ENCODE peak calls at places on chromosome 3, in four cellular contexts. One of them, this sample, is unnamed.

GRCh38 chr3:132854856-132855535 is 132.8 kb upstream of the NPHP3 start:
- DNase-seq in GM23338: no peak
- DNase-seq in fibroblast of lung: no peak
- DNase-seq in GM23248: no peak
- DNase-seq in this sample: no peak

GRCh38 chr3:50388021-50388719 is 28.8 kb upstream of the TMEM115 start:
- DNase-seq in GM23248: peak
- DNase-seq in GM23338: peak
- DNase-seq in fibroblast of lung: no peak
- DNase-seq in this sample: peak

GRCh38 chr3:151379083-151379734 is 5.3 kb downstream of the P2RY12 start:
- DNase-seq in GM23338: peak
- DNase-seq in fibroblast of lung: peak
- DNase-seq in GM23248: peak
- DNase-seq in this sample: peak

GRCh38 chr3:45978348-45978747 is 17.3 kb downstream of the FYCO1 start:
- DNase-seq in GM23338: no peak
- DNase-seq in GM23248: no peak
- DNase-seq in fibroblast of lung: no peak
- DNase-seq in this sample: peak

GRCh38 chr3:30511524-30512278 is 94.7 kb upstream of the TGFBR2 start:
- DNase-seq in GM23248: peak
- DNase-seq in fibroblast of lung: peak
- DNase-seq in GM23338: no peak
- DNase-seq in this sample: peak

GRCh38 chr3:175598740-175599139 is 739.6 kb downstream of the NAALADL2 start:
- DNase-seq in GM23338: no peak
- DNase-seq in GM23248: no peak
- DNase-seq in fibroblast of lung: no peak
- DNase-seq in this sample: no peak

GRCh38 chr3:113018461-113019181 is 27.8 kb downstream of the GTPBP8 start:
- DNase-seq in GM23248: peak
- DNase-seq in GM23338: no peak
- DNase-seq in fibroblast of lung: peak
- DNase-seq in this sample: peak

GRCh38 chr3:62632510-62633294 is 242.5 kb downstream of the CADPS start:
- DNase-seq in GM23248: no peak
- DNase-seq in fibroblast of lung: peak
- DNase-seq in GM23338: peak
- DNase-seq in this sample: peak

GRCh38 chr3:147397911-147398809 is 8.2 kb downstream of the ZIC4 start:
- DNase-seq in fibroblast of lung: no peak
- DNase-seq in GM23248: no peak
- DNase-seq in GM23338: peak
- DNase-seq in this sample: no peak

GRCh38 chr3:55894605-55895004 is 407.5 kb upstream of the WNT5A start:
- DNase-seq in GM23248: no peak
- DNase-seq in GM23338: no peak
- DNase-seq in fibroblast of lung: no peak
- DNase-seq in this sample: no peak

GRCh38 chr3:56986347-56986746 is 74.1 kb upstream of the SPATA12 start:
- DNase-seq in GM23248: no peak
- DNase-seq in GM23338: peak
- DNase-seq in fibroblast of lung: no peak
- DNase-seq in this sample: no peak

GRCh38 chr3:111998661-111999641 is at the start of gene TAGLN3:
- DNase-seq in GM23338: peak
- DNase-seq in GM23248: peak
- DNase-seq in fibroblast of lung: no peak
- DNase-seq in this sample: peak
- H3K4me2 ChIP-seq in GM23338: peak
- H3K4me2 ChIP-seq in GM23248: peak
- H3K4me2 ChIP-seq in fibroblast of lung: peak
- H3K4me2 ChIP-seq in this sample: peak

GRCh38 chr3:6739288-6739687 is 121.6 kb upstream of the GRM7 start:
- DNase-seq in fibroblast of lung: no peak
- DNase-seq in GM23248: no peak
- DNase-seq in GM23338: no peak
- DNase-seq in this sample: no peak
- H3K27ac ChIP-seq in fibroblast of lung: no peak
- H3K27ac ChIP-seq in GM23248: no peak
- H3K27ac ChIP-seq in GM23338: no peak
- H3K27ac ChIP-seq in this sample: no peak

GRCh38 chr3:48187579-48188265 is 495 bp downstream of the CDC25A start:
- DNase-seq in fibroblast of lung: peak
- DNase-seq in GM23338: peak
- DNase-seq in GM23248: no peak
- DNase-seq in this sample: peak

GRCh38 chr3:48188266-48189201 is at the start of gene CDC25A:
- DNase-seq in GM23248: peak
- DNase-seq in GM23338: peak
- DNase-seq in fibroblast of lung: peak
- DNase-seq in this sample: peak

GRCh38 chr3:48190911-48191310 is 2.7 kb upstream of the CDC25A start:
- DNase-seq in GM23248: no peak
- DNase-seq in fibroblast of lung: no peak
- DNase-seq in GM23338: no peak
- DNase-seq in this sample: peak

GRCh38 chr3:48186993-48187578 is 1.1 kb downstream of the CDC25A start:
- DNase-seq in fibroblast of lung: peak
- DNase-seq in GM23338: no peak
- DNase-seq in GM23248: peak
- DNase-seq in this sample: no peak

DNA sequence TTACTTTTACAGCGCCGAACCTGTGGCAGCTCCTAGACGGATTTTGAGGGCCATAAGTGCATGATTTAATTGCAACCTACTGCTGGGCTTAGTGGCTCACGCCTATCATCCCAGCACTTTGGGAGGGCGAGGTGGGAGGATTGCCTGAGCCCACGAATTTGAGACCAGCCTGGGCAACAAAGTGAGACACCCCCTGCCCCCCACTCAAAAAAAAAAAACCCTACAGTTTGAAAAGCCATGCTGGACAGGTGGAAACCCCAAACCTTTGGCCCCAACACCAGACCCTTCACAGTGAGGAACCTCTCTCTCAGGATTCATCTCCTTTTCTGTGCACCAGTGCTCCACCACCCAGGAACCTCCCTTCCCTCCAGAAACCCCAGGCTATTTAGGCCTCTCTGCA is 1.1 kb upstream of the CDC25A start:
- DNase-seq in fibroblast of lung: no peak
- DNase-seq in GM23248: no peak
- DNase-seq in GM23338: no peak
- DNase-seq in this sample: no peak
- H3K4me2 ChIP-seq in fibroblast of lung: no peak
- H3K4me2 ChIP-seq in GM23248: no peak
- H3K4me2 ChIP-seq in GM23338: no peak
- H3K4me2 ChIP-seq in this sample: no peak

DNA sequence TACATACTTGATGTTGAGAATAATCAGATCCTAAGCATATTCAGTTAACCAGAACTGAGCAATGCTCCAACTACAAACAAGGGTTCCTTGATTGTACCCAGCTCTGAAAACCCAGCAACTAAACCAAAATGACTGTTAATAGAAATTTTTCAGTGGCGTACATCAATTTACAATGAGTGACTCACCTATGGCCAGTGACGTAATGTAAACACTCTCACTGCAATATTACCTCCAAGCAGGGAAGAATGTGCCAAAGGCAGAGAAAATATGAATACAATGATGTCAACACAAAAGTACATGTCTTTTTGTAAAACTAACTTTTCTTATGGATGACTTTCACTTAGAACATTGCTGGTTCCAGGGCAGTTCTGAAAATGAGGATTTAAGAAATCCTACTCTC is 611.3 kb downstream of the EDEM1 start:
- DNase-seq in fibroblast of lung: no peak
- DNase-seq in GM23248: no peak
- DNase-seq in GM23338: no peak
- DNase-seq in this sample: no peak
- H3K27ac ChIP-seq in fibroblast of lung: no peak
- H3K27ac ChIP-seq in GM23248: no peak
- H3K27ac ChIP-seq in GM23338: no peak
- H3K27ac ChIP-seq in this sample: no peak

DNA sequence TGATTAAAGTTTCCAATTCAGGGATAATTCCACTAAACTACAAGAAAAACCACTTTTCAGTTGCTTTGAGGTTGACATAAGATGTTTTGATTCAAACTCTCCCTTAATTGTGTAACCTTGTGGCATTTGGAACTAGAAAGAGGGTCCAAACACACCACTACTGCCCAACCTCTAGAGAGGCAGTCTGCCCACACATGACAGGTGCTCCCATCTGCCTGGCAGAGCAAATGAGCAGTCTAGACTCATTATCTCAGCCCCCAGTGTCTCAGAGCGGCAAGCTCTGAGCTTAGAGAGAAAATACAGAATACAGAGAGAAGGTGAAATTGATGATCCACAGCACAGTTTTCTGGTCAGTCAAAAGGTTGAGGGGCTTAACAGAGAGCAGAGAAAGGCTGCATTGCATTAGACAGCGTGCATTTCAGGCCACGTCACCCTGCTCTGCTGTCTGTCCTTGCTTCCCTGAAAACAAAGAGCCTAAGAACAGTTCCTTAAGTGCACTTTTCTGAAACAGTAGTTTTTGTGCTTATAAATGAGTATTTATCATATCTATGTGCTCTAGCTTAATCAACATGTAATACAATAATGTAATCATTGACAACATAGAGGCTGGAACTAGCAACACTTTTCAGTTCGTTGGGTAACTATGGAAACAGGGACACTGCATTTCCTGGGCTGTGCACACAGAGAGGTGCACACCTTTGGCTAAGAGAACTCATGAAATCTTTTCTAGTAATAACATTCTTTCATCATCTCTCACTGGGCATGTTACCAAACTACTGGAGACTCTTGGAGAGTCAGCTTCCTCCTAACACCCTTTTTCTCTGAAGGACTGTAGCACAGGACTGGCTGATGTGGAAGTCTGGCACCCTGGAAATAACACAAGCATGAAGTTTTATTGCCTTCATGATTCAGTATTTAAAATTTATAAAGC is 135.3 kb downstream of the KCNMB2 start:
- DNase-seq in GM23338: no peak
- DNase-seq in fibroblast of lung: peak
- DNase-seq in GM23248: peak
- DNase-seq in this sample: peak
- H3K4me2 ChIP-seq in GM23338: no peak
- H3K4me2 ChIP-seq in fibroblast of lung: no peak
- H3K4me2 ChIP-seq in GM23248: no peak
- H3K4me2 ChIP-seq in this sample: no peak

GRCh38 chr3:185382154-185382553 is 19.2 kb downstream of the MAP3K13 start:
- DNase-seq in fibroblast of lung: no peak
- DNase-seq in GM23338: no peak
- DNase-seq in GM23248: no peak
- DNase-seq in this sample: no peak
- H3K27ac ChIP-seq in fibroblast of lung: no peak
- H3K27ac ChIP-seq in GM23338: no peak
- H3K27ac ChIP-seq in GM23248: no peak
- H3K27ac ChIP-seq in this sample: no peak

GRCh38 chr3:194673761-194674160 is 1.8 kb upstream of the LSG1 start:
- DNase-seq in GM23338: no peak
- DNase-seq in fibroblast of lung: no peak
- DNase-seq in GM23248: peak
- DNase-seq in this sample: no peak
- H3K4me2 ChIP-seq in GM23338: no peak
- H3K4me2 ChIP-seq in fibroblast of lung: no peak
- H3K4me2 ChIP-seq in GM23248: peak
- H3K4me2 ChIP-seq in this sample: no peak

DNA sequence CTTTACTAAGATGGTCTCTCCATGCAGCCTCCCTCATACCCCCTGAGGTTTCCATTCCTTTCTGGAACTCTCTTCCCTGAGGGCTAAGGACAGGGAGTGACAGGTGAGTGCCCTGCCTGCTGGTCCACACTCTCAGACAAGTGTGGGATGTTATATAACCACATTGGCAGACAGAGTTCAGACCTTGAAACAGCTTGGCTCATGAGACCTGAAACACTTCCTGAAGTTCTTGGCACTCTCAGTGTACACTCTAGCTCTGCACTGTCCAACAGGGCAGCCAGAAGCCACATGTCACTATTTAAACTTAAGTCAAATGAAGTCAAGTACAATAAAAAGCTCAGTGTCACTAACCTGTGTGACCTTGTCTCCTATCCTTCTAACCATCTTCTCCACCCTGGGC is 188.5 kb downstream of the ZNF621 start:
- DNase-seq in GM23338: no peak
- DNase-seq in GM23248: no peak
- DNase-seq in fibroblast of lung: no peak
- DNase-seq in this sample: no peak
- H3K27ac ChIP-seq in GM23338: no peak
- H3K27ac ChIP-seq in GM23248: no peak
- H3K27ac ChIP-seq in fibroblast of lung: no peak
- H3K27ac ChIP-seq in this sample: no peak